ENCODE peak calls at places on chromosomes 2 and 18, in ten cellular contexts. P is thyroid gland; H is kidney tubule cell; Z is left cardiac atrium; Q is activated CD8-positive, alpha-beta memory T cell treated with anti-CD3 and anti-CD28 coated beads for 1 hour; A is activated T-helper 1 cell treated with anti-CD3 and anti-CD28 coated beads, Interleukin-2, amount 50 U/mL, for 16 hours; X is EL; U is M059J; F is 8988T; S is stromal cell of bone marrow. G is an unnamed sample.

GRCh38 chr2:98896944-98897343 is 39.1 kb downstream of the CRACDL start:
- DNase-seq in U (no peak), P (no peak), Z (no peak), S (no peak), H (no peak), A (no peak), Q (no peak), F (no peak), X (no peak), G (no peak)

GRCh38 chr18:1463981-1464380 is 559.3 kb downstream of the ADCYAP1 start:
- DNase-seq in U (no peak), F (no peak), X (no peak), P (no peak), S (no peak), Q (no peak), A (no peak), H (no peak), Z (no peak), G (no peak)

GRCh38 chr2:112304298-112304941 is 29.0 kb downstream of the ZC3H6 start:
- DNase-seq in H (no peak), U (no peak), F (no peak), Q (no peak), X (no peak), A (no peak), Z (no peak), P (no peak), S (no peak), G (no peak)

GRCh38 chr18:36348971-36349417 is 51.5 kb downstream of the FHOD3 start:
- DNase-seq in P (peak; percentile 13), Z (no peak), X (no peak), S (no peak), H (peak; percentile 83), U (no peak), Q (no peak), F (no peak), A (no peak), G (no peak)

GRCh38 chr2:176149484-176150337 is 1.6 kb upstream of the HOXD4 start:
- DNase-seq in P (no peak), F (no peak), X (no peak), S (no peak), Z (no peak), U (no peak), H (peak; percentile 28), Q (no peak), A (no peak), G (no peak)

GRCh38 chr18:78406743-78407455 is 572.7 kb upstream of the SALL3 start:
- DNase-seq in U (no peak), Q (no peak), F (no peak), P (no peak), A (no peak), Z (no peak), S (no peak), H (peak; percentile 9), X (no peak), G (no peak)

GRCh38 chr18:49013961-49014604 is 63.3 kb upstream of the SMAD7 start:
- DNase-seq in P (no peak), Q (no peak), A (no peak), H (no peak), U (no peak), S (no peak), F (no peak), Z (peak; percentile 9), X (no peak), G (no peak)

GRCh38 chr2:54569745-54570296 is 113.7 kb downstream of the SPTBN1 start:
- DNase-seq in U (no peak), H (no peak), P (peak; percentile 62), F (no peak), Z (no peak), Q (no peak), X (no peak), A (no peak), S (no peak), G (no peak)

GRCh38 chr2:52629531-52629930 is 1138.1 kb upstream of the CHAC2 start:
- DNase-seq in Q (no peak), S (no peak), Z (no peak), F (no peak), P (no peak), A (no peak), H (no peak), U (no peak), X (no peak), G (no peak)

GRCh38 chr18:8186413-8186812 is 422.8 kb upstream of the RAB12 start:
- DNase-seq in P (no peak), X (no peak), Z (no peak), A (no peak), H (no peak), S (no peak), Q (no peak), U (no peak), F (no peak), G (no peak)

GRCh38 chr18:8288447-8289213 is 320.6 kb upstream of the RAB12 start:
- DNase-seq in F (no peak), A (no peak), Z (no peak), P (peak; percentile 90), H (no peak), U (no peak), X (no peak), Q (no peak), S (no peak), G (no peak)

GRCh38 chr2:133304344-133304743 is 263.9 kb downstream of the NCKAP5 start:
- DNase-seq in P (no peak), Q (no peak), A (no peak), F (no peak), X (no peak), U (no peak), H (no peak), Z (no peak), S (no peak), G (no peak)

GRCh38 chr2:108447947-108448677 is 894 bp upstream of the GCC2 start:
- DNase-seq in Q (no peak), U (no peak), H (no peak), F (no peak), S (no peak), A (no peak), Z (no peak), X (no peak), P (no peak), G (no peak)

GRCh38 chr2:188132385-188132784 is 159.3 kb upstream of the GULP1 start:
- DNase-seq in F (no peak), S (no peak), X (no peak), U (no peak), H (no peak), Q (no peak), A (no peak), P (peak; percentile 8), Z (peak; percentile 43), G (no peak)

GRCh38 chr2:232532406-232532805 is 6.4 kb downstream of the CHRND start:
- DNase-seq in Q (no peak), S (no peak), H (no peak), A (no peak), X (no peak), F (no peak), Z (no peak), P (no peak), U (no peak), G (no peak)

GRCh38 chr2:120516323-120517314 is 170.7 kb downstream of the INHBB start:
- DNase-seq in X (no peak), Z (no peak), Q (no peak), H (no peak), U (peak; percentile 20), P (no peak), F (no peak), S (no peak), A (no peak), G (no peak)

GRCh38 chr2:222611684-222612083 is 44.2 kb downstream of the FARSB start:
- DNase-seq in Q (no peak), A (no peak), X (no peak), S (no peak), Z (no peak), P (no peak), F (no peak), H (no peak), U (no peak), G (no peak)

GRCh38 chr18:67733094-67733493 is 216.6 kb upstream of the DSEL start:
- DNase-seq in P (no peak), S (peak; percentile 75), A (no peak), F (no peak), Z (no peak), H (peak; percentile 60), Q (no peak), U (peak; percentile 68), X (peak; percentile 67), G (no peak)

GRCh38 chr2:12663306-12664037 is 53.3 kb upstream of the TRIB2 start:
- DNase-seq in S (no peak), Z (peak; percentile 39), A (no peak), Q (no peak), X (no peak), H (no peak), P (no peak), F (no peak), U (no peak), G (no peak)

GRCh38 chr2:188902906-188903305 is 71.3 kb upstream of the COL3A1 start:
- DNase-seq in Q (no peak), H (peak; percentile 2), A (no peak), U (peak; percentile 54), X (peak; percentile 56), S (no peak), Z (no peak), P (no peak), F (no peak), G (no peak)

GRCh38 chr18:48773821-48774220 is 176.9 kb downstream of the SMAD7 start:
- DNase-seq in P (no peak), S (no peak), Z (no peak), H (no peak), F (no peak), Q (no peak), A (no peak), U (no peak), X (no peak), G (no peak)

GRCh38 chr18:59502899-59503245 is 143.8 kb upstream of the LMAN1 start:
- DNase-seq in F (no peak), A (no peak), S (no peak), Q (no peak), Z (no peak), U (no peak), H (peak; percentile 42), P (no peak), X (no peak), G (no peak)

GRCh38 chr18:11251229-11251890 is 102.0 kb upstream of the PIEZO2 start:
- DNase-seq in Z (peak; percentile 30), U (peak; percentile 82), S (peak; percentile 80), P (no peak), F (no peak), X (peak; percentile 6), Q (no peak), H (peak; percentile 18), A (no peak), G (no peak)

GRCh38 chr2:166539340-166540162 is 45.5 kb upstream of the SCN7A start:
- DNase-seq in P (peak; percentile 2), X (peak; percentile 68), F (no peak), H (peak; percentile 57), U (peak; percentile 42), Z (no peak), Q (no peak), S (peak; percentile 61), A (no peak), G (peak; percentile 30)

GRCh38 chr18:35880788-35881455 is 91.6 kb upstream of the RMP24 start:
- DNase-seq in U (no peak), S (no peak), H (no peak), X (no peak), P (no peak), F (no peak), A (no peak), Z (no peak), Q (no peak), G (no peak)

GRCh38 chr2:75025633-75026380 is 67.4 kb downstream of the POLE4 start:
- DNase-seq in Q (no peak), A (no peak), S (no peak), U (no peak), H (no peak), X (peak; percentile 49), P (no peak), F (no peak), Z (no peak), G (no peak)

GRCh38 chr2:168592181-168592831 is 136.2 kb downstream of the CERS6 start:
- DNase-seq in U (no peak), X (no peak), P (no peak), S (no peak), Z (no peak), F (no peak), H (no peak), A (no peak), Q (no peak), G (no peak)

GRCh38 chr2:233355916-233356315 is 1.6 kb downstream of the DGKD start:
- DNase-seq in H (no peak), X (no peak), Z (no peak), U (no peak), P (no peak), A (no peak), Q (no peak), F (no peak), S (no peak), G (no peak)